ENCODE peak calls at places on chromosomes 12 and 14, in eight cellular contexts. S is psoas muscle, Q is testis, C is A549, K is lower lobe of right lung, I is aorta, X is tibial nerve, A is uterus. P is an unnamed sample.

GRCh38 chr12:51028126-51028810 is 2.1 kb upstream of the SLC11A2 start:
- DNase-seq in X (no peak), Q (no peak), S (no peak), K (no peak), I (no peak), C (peak; percentile 36), A (no peak), P (no peak)

GRCh38 chr14:96574171-96574632 is 72.0 kb downstream of the PAPOLA start:
- DNase-seq in C (no peak), I (no peak), Q (no peak), X (no peak), A (no peak), S (no peak), K (no peak), P (no peak)

GRCh38 chr14:72510566-72510965 is 383.3 kb downstream of the DPF3 start:
- DNase-seq in S (no peak), A (no peak), I (no peak), C (no peak), Q (no peak), K (no peak), X (no peak), P (no peak)

GRCh38 chr14:94897092-94897491 is 127.2 kb upstream of the GSC start:
- DNase-seq in S (peak; percentile 75), A (no peak), K (no peak), I (no peak), C (no peak), Q (no peak), X (peak; percentile 32), P (no peak)

GRCh38 chr12:84978921-84979320 is 57.2 kb downstream of the TSPAN19 start:
- DNase-seq in C (no peak), I (no peak), K (no peak), S (no peak), A (no peak), X (no peak), Q (no peak), P (no peak)

GRCh38 chr12:39451977-39452376 is 9.1 kb upstream of the KIF21A start:
- DNase-seq in C (no peak), A (no peak), S (no peak), X (no peak), Q (no peak), K (no peak), I (no peak), P (no peak)

GRCh38 chr12:15834575-15834974 is 45.4 kb upstream of the EPS8 start:
- DNase-seq in I (no peak), C (no peak), S (no peak), X (no peak), A (no peak), K (no peak), Q (no peak), P (no peak)

GRCh38 chr12:109615556-109616229 is 42.1 kb downstream of the MVK start:
- DNase-seq in I (no peak), K (no peak), X (no peak), S (no peak), C (no peak), Q (no peak), A (peak; percentile 23), P (no peak)

GRCh38 chr14:55127491-55127951 is 1.5 kb upstream of the LGALS3 start:
- DNase-seq in Q (no peak), I (no peak), X (no peak), K (no peak), C (no peak), A (no peak), S (no peak), P (no peak)

GRCh38 chr14:30971586-30971985 is 53.9 kb upstream of the AP4S1 start:
- DNase-seq in I (no peak), C (no peak), Q (no peak), A (no peak), K (no peak), X (no peak), S (no peak), P (no peak)

GRCh38 chr14:30961330-30961729 is 64.1 kb upstream of the AP4S1 start:
- DNase-seq in Q (no peak), X (no peak), I (no peak), K (no peak), C (no peak), S (no peak), A (no peak), P (no peak)

GRCh38 chr14:30966415-30967363 is 58.8 kb upstream of the AP4S1 start:
- DNase-seq in K (no peak), X (no peak), S (no peak), I (no peak), C (peak; percentile 23), Q (no peak), A (no peak), P (no peak)
- H3K4me3 ChIP-seq in K (no peak overlapping the region), X (no peak overlapping the region), S (no peak overlapping the region), I (no peak overlapping the region), C (peak overlapping the region; percentile 30), Q (no peak overlapping the region), A (no peak overlapping the region), P (no peak overlapping the region)

GRCh38 chr12:130982565-130983225 is 29.0 kb downstream of the ADGRD1 start:
- DNase-seq in S (no peak), I (peak; percentile 45), X (no peak), C (no peak), A (no peak), Q (no peak), K (no peak), P (no peak)
- H3K27ac ChIP-seq in S (no peak overlapping the region), I (no peak overlapping the region), X (no peak overlapping the region), C (no peak overlapping the region), A (no peak overlapping the region), Q (peak overlapping the region; percentile 46), K (peak overlapping the region; percentile 6), P (no peak overlapping the region)

GRCh38 chr12:99110212-99110611 is 465.1 kb downstream of the APAF1 start:
- DNase-seq in Q (no peak), A (no peak), I (no peak), K (no peak), X (no peak), S (no peak), C (no peak), P (no peak)
- H3K4me3 ChIP-seq in Q (no peak overlapping the region), A (no peak overlapping the region), I (no peak overlapping the region), K (no peak overlapping the region), X (no peak overlapping the region), S (no peak overlapping the region), C (no peak overlapping the region), P (no peak overlapping the region)

DNA sequence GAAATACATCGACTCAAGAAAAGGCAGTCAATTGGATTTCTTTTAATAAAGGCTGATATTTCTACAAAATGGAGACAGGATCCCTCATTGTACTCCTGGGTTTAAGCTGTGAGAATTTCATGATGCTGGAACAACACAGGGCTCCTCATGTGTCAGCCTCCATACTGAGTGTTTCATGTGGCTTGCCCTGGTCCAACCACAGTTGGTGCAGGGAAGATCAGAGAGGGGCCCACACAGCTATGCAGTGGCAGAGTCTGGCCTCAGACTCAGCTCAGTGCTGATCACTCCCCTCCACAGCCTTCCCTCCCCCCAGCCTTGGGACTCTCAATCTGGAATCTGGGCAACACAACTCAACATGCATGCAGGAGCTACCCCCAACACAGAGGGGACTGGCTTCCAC is 122.5 kb upstream of the OVCH1 start:
- DNase-seq in Q (no peak), K (no peak), I (no peak), X (no peak), C (no peak), A (no peak), S (no peak), P (no peak)
- H3K27ac ChIP-seq in Q (no peak overlapping the region), K (no peak overlapping the region), I (no peak overlapping the region), X (no peak overlapping the region), C (no peak overlapping the region), A (no peak overlapping the region), S (no peak overlapping the region), P (no peak overlapping the region)

DNA sequence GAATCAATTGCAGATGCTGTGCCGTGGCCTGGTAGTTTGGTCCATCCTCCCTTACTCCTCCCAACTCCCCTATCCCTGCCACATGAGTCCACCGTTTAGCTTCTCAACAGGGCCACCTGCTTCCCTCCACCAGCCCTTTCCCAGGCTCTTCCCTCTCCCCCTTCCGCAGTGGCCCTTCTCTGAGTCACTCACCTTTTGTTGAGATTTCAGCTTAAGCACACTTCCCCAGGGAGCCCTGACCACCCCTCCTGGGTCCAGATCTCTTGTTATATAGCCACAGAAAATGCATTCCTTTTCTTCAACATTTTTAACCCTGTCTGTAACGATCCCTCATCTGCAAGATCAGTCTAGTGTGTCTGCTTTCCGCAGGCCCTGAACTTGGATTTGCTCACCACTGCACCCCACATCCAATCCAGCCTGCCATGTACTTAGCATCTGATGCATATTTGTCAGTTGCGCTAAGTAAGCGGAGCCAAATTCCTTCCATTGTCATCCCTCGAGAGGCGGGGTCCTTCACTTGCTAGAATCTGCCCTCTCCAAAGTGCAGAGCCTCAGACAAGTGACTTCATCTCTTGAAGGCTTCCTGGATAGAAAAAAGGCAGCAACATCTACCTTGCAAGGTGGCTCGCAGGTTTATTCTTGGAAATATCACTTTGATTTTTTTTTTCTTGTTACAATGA is 41.1 kb downstream of the TMEM63C start:
- DNase-seq in K (no peak), C (no peak), A (no peak), S (no peak), I (no peak), Q (no peak), X (no peak), P (no peak)
- H3K4me3 ChIP-seq in K (no peak overlapping the region), C (no peak overlapping the region), A (no peak overlapping the region), S (no peak overlapping the region), I (no peak overlapping the region), Q (no peak overlapping the region), X (no peak overlapping the region), P (no peak overlapping the region)

DNA sequence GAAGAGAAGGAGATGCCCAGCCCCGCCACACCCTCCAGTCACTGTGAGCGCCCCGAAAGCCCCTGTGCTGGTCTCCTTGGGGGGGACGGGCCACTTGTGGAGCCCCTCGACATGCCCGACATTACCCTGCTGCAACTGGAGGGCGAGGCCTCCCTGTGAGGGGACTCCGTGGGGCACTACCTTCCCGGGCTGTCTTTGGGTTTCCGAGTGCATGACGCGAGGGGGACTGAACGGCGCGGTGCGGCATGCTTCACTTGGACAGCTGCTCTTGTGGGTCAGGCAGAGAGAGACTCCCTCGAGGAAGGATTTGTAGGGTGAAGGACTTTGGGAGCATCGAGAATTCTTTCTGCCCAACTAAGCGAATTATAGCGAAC is 1.1 kb downstream of the CCDC184 start:
- DNase-seq in S (no peak), X (no peak), K (no peak), A (no peak), Q (no peak), I (no peak), C (no peak), P (no peak)
- H3K27ac ChIP-seq in S (no peak overlapping the region), X (peak overlapping the region; percentile 55), K (no peak overlapping the region), A (no peak overlapping the region), Q (no peak overlapping the region), I (no peak overlapping the region), C (no peak overlapping the region), P (no peak overlapping the region)